ENCODE peak calls at places on chromosomes 16 and 17, in six cellular contexts. Z, U, N, H, I and S are unnamed samples.
A peak's percentile ranks its signal among the peaks of the same experiment; 100 is the strongest.

GRCh38 chr17:62163847-62164246 is 98.8 kb upstream of the MED13 start:
- DNase-seq in U (no peak), I (no peak), N (no peak), H (no peak), Z (no peak), S (no peak)

GRCh38 chr16:50696575-50697420 is 3.4 kb downstream of the NOD2 start:
- DNase-seq in U (peak; percentile 94), I (peak; percentile 31), N (peak; percentile 83), H (peak; percentile 81), Z (peak; percentile 81), S (peak; percentile 50)

GRCh38 chr17:60577147-60577925 is 22.7 kb upstream of the PPM1D start:
- DNase-seq in Z (no peak), U (no peak), H (no peak), N (no peak), I (peak; percentile 76), S (no peak)

GRCh38 chr16:22366889-22367288 is 7.5 kb downstream of the CDR2 start:
- DNase-seq in N (no peak), I (no peak), U (no peak), Z (no peak), H (no peak), S (no peak)

GRCh38 chr17:70366421-70366820 is 197.1 kb downstream of the KCNJ2 start:
- DNase-seq in N (no peak), Z (no peak), U (no peak), I (no peak), H (no peak), S (no peak)

GRCh38 chr17:62870581-62870964 is 62.5 kb upstream of the MARCHF10 start:
- DNase-seq in U (no peak), N (no peak), Z (no peak), H (no peak), I (no peak), S (no peak)

GRCh38 chr17:43028221-43028861 is 3.3 kb downstream of the RND2 start:
- DNase-seq in H (no peak), U (no peak), N (no peak), I (no peak), Z (no peak), S (no peak)

GRCh38 chr17:19284005-19284959 is 47.1 kb downstream of the EPN2 start:
- DNase-seq in I (no peak), U (no peak), N (no peak), H (no peak), Z (no peak), S (no peak)

GRCh38 chr16:30361180-30361579 is 6.1 kb upstream of the CD2BP2 start:
- DNase-seq in U (no peak), I (no peak), N (no peak), H (no peak), Z (no peak), S (no peak)

GRCh38 chr16:88633684-88634140 is 4.7 kb upstream of the IL17C start:
- DNase-seq in U (no peak), N (no peak), Z (no peak), H (peak; percentile 83), I (no peak), S (no peak)

GRCh38 chr17:80758793-80759673 is 214.4 kb downstream of the RPTOR start:
- DNase-seq in U (no peak), N (no peak), I (peak; percentile 53), H (no peak), Z (peak; percentile 49), S (no peak)

GRCh38 chr17:75250009-75250471 is 11.4 kb downstream of the GGA3 start:
- DNase-seq in U (no peak), I (no peak), Z (no peak), N (no peak), H (peak; percentile 71), S (no peak)

GRCh38 chr17:2436516-2436915 is 35.7 kb upstream of the MNT start:
- DNase-seq in U (no peak), N (no peak), I (no peak), Z (no peak), H (no peak), S (no peak)

GRCh38 chr17:76161619-76162222 is 20.7 kb upstream of the FOXJ1 start:
- DNase-seq in H (no peak), N (no peak), U (no peak), Z (no peak), I (no peak), S (no peak)

GRCh38 chr17:72158895-72159885 is 38.4 kb downstream of the SOX9 start:
- DNase-seq in N (no peak), Z (no peak), I (peak; percentile 55), U (no peak), H (no peak), S (no peak)

GRCh38 chr16:56332464-56333079 is 92.8 kb downstream of the AMFR start:
- DNase-seq in I (peak; percentile 62), U (no peak), N (no peak), H (no peak), Z (peak; percentile 60), S (no peak)

GRCh38 chr16:13014516-13014915 is 113.1 kb downstream of the SHISA9 start:
- DNase-seq in N (no peak), Z (no peak), U (no peak), H (no peak), I (no peak), S (no peak)

GRCh38 chr16:1134776-1135458 is 18.0 kb upstream of the CACNA1H start:
- DNase-seq in H (no peak), Z (no peak), I (no peak), N (no peak), U (no peak), S (no peak)

GRCh38 chr17:48054238-48055185 is 6.4 kb downstream of the NFE2L1 start:
- DNase-seq in H (no peak), N (peak; percentile 88), I (peak; percentile 86), Z (peak; percentile 76), U (no peak), S (no peak)

GRCh38 chr16:4081577-4082021 is 34.6 kb downstream of the ADCY9 start:
- DNase-seq in U (no peak), N (no peak), H (peak; percentile 50), Z (no peak), I (peak; percentile 27), S (no peak)

GRCh38 chr17:76251478-76252039 is 11.3 kb upstream of the RNF157 start:
- DNase-seq in H (no peak), I (no peak), Z (no peak), U (peak; percentile 48), N (peak; percentile 27), S (no peak)

GRCh38 chr17:73747221-73748002 is 103.2 kb upstream of the SDK2 start:
- DNase-seq in H (no peak), I (no peak), N (no peak), Z (peak; percentile 41), U (no peak), S (no peak)

GRCh38 chr17:11986939-11987329 is 10.3 kb downstream of the ZNF18 start:
- DNase-seq in I (peak; percentile 71), N (no peak), H (no peak), U (no peak), Z (no peak), S (no peak)

GRCh38 chr16:48075398-48075797 is 80.4 kb downstream of the ABCC12 start:
- DNase-seq in N (no peak), I (peak; percentile 64), H (no peak), Z (no peak), U (no peak), S (no peak)

GRCh38 chr17:49035470-49036269 is 38.5 kb downstream of the IGF2BP1 start:
- DNase-seq in Z (peak; percentile 30), I (peak; percentile 54), N (peak; percentile 69), U (no peak), H (peak; percentile 50), S (no peak)

DNA sequence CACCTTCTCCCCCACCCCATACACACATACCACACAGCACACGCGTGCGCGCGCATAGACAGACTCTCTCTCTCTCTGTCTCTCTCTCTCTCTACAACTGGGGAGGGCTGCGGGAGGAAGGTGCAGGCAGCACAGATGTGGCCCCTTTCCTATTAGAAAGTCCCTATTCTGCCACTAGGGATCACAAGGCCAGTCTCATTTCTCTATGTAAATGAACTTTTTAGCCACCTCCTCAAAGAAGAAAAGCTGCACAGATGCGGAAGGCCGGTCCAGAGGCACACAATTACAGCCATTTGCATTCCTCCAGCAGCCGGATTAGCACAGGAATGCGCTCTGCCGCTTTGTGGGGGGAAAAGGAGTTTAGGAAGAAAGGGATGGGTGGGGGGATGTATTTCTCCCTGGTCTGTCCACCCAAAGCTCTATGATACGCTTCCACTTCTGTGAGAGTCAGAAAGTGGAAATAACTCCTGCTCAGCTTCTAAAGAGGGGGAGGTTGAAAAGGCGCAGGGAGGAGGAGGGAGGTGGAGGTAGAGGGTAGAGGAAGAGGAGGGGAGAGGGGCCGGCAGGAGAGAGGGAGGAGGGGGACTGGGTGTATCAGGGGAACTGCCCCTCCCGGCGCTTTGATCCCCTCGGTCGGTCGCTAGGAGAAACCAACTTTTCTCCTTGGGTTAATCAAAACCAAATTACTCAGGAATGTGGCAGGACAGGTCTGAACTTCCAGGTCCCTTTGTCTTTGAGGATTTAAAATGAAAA is 11.7 kb downstream of the ZFHX3 start:
- DNase-seq in Z (no peak), I (no peak), H (no peak), U (no peak), N (no peak), S (no peak)
- H3K4me3 ChIP-seq in Z (no peak overlapping the region), I (no peak overlapping the region), H (no peak overlapping the region), U (no peak overlapping the region), N (peak overlapping the region; percentile 5), S (peak overlapping the region; percentile 35)

DNA sequence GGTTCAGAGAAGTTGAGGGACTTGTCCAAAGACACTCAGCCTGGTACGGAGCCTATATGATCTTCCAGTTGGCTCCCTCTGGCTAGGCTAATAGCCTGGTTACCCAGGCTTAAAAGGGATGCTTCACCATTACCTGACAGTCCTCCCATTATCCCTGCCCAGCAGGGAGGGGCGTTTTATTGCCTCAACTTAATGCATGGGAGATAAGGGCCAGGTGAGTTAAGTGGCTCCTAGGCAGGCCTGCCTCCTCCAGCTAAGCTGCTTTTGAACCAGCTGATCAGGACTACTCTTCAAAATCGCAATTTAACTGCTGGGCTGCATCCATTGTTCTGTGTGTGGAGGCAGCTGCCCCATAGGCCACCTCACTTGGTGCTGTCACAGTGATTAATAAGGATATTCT is 27.9 kb downstream of the SMPD3 start:
- DNase-seq in I (no peak), N (no peak), H (no peak), Z (no peak), U (no peak), S (no peak)
- H3K4me1 ChIP-seq in I (no peaks in the 10 kb centered on the region), N (no peaks in the 10 kb centered on the region), H (peaks cover 84% of the 10 kb centered on the region), Z (no peaks in the 10 kb centered on the region), U (peaks cover 25% of the 10 kb centered on the region), S (no peaks in the 10 kb centered on the region)

GRCh38 chr16:11783319-11784047 is 13.6 kb downstream of the ZC3H7A start:
- DNase-seq in N (no peak), I (peak; percentile 15), Z (no peak), U (no peak), H (peak; percentile 68), S (no peak)
- H3K4me3 ChIP-seq in N (peak overlapping the region; percentile 15), I (no peak overlapping the region), Z (peak overlapping the region; percentile 48), U (peak overlapping the region; percentile 10), H (peak overlapping the region; percentile 58), S (peak overlapping the region; percentile 65)

DNA sequence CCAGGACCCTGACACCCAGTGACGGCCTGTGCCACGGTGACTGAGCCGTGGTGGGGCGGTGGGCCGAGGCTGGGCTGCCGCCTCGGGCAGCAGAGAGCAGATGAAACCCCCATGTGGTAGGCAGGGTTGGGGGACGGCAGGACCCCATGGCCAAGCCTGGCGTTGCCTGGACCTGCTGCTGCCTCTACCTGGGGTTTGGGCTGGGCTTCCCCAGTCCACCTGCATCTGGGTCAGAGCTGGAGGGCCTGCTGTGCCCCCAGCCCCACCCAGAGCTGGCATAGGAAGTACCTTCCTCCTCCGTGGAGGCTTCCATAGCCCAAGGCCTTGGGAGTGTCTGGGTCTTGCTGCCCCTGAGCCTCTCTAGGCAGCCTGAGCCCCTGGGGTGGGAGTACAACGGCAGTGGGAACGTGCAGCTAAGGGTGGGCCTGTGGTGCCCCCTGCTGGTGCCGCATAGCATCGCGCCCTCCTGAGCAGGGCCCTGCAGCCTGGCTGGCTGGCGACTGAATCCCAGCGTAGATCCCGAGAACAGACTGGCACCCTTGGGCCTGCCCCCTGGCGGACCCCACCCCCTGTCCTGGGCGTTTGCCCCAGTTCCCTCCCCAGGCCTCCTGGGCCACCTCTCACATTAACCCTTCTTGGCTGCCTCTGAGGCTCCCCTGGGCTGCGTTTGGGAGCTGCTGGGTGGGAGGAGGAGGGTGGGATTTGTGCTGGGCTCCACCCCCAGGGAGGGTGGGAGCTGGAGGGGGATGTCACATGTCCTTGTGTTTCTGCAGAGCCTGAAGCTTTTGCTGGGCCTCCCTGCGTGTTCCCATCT is 12.6 kb upstream of the ATP6V0C start:
- DNase-seq in U (no peak), N (peak; percentile 87), I (peak; percentile 83), H (peak; percentile 85), Z (peak; percentile 87), S (peak; percentile 51)
- H3K4me1 ChIP-seq in U (peaks cover 68% of the 10 kb centered on the region), N (no peaks in the 10 kb centered on the region), I (peaks cover 6% of the 10 kb centered on the region), H (peaks cover 8% of the 10 kb centered on the region), Z (peaks cover 77% of the 10 kb centered on the region), S (peaks cover 29% of the 10 kb centered on the region)